ENCODE peak calls at places on chromosomes 6 and 20, in four cellular contexts. R, Y, L and F are unnamed samples.

GRCh38 chr6:89895273-89895874 is 1.1 kb downstream of the GJA10 start:
- DNase-seq in L (peak), Y (no peak), R (peak), F (peak)

GRCh38 chr20:52321396-52321795 is 129.8 kb upstream of the ZFP64 start:
- DNase-seq in L (no peak), R (no peak), Y (no peak), F (no peak)

GRCh38 chr6:134722429-134722828 is 227.5 kb downstream of the ALDH8A1 start:
- DNase-seq in L (no peak), R (no peak), Y (no peak), F (no peak)

GRCh38 chr20:33757046-33757445 is 25.2 kb downstream of the ZNF341 start:
- DNase-seq in R (no peak), Y (no peak), L (no peak), F (no peak)

GRCh38 chr6:129440691-129441090 is 269.3 kb downstream of the ARHGAP18 start:
- DNase-seq in R (no peak), L (peak), Y (no peak), F (peak)

GRCh38 chr6:31822038-31822821 is 5.3 kb upstream of the HSPA1B start:
- DNase-seq in R (peak), L (peak), Y (peak), F (peak)

GRCh38 chr6:93079061-93079460 is 340.3 kb downstream of the EPHA7 start:
- DNase-seq in R (no peak), L (peak), Y (no peak), F (no peak)

GRCh38 chr6:84635081-84635745 is 129.2 kb downstream of the TBX18 start:
- DNase-seq in Y (no peak), R (no peak), L (no peak), F (no peak)

GRCh38 chr20:35200255-35200654 is 26.2 kb upstream of the MMP24 start:
- DNase-seq in L (no peak), R (no peak), Y (no peak), F (peak)

GRCh38 chr6:158680441-158680840 is 30.6 kb downstream of the SYTL3 start:
- DNase-seq in L (no peak), R (no peak), Y (no peak), F (no peak)

GRCh38 chr6:43990275-43990626 is 137.0 kb downstream of the MRPL14 start:
- DNase-seq in L (no peak), R (no peak), Y (no peak), F (no peak)

GRCh38 chr20:41046716-41047115 is 18.1 kb downstream of the TOP1 start:
- DNase-seq in L (no peak), R (no peak), Y (peak), F (no peak)

GRCh38 chr20:45823949-45824835 is 2.9 kb downstream of the TNNC2 start:
- DNase-seq in R (peak), Y (peak), L (peak), F (peak)

GRCh38 chr6:44742828-44743372 is 355.4 kb downstream of the CDC5L start:
- DNase-seq in Y (no peak), L (no peak), R (no peak), F (no peak)